ENCODE peak calls at places on chromosomes 1 and 21, in eight cellular contexts. C, P, W, M, S, Z, O and V are unnamed samples.

GRCh38 chr1:186636786-186637185 is 43.4 kb downstream of the PTGS2 start:
- DNase-seq in M (no peak), Z (no peak), C (no peak), O (no peak), P (no peak), S (no peak), W (no peak), V (no peak)

GRCh38 chr21:45109831-45110492 is 35.6 kb downstream of the ADARB1 start:
- DNase-seq in C (no peak), O (no peak), M (peak), Z (peak), S (no peak), W (peak), P (no peak), V (no peak)

GRCh38 chr1:119372493-119373086 is 4.0 kb downstream of the HAO2 start:
- DNase-seq in M (peak), Z (no peak), S (peak), O (no peak), C (peak), W (peak), P (no peak), V (no peak)

GRCh38 chr1:76066390-76066789 is 8.2 kb upstream of the ST6GALNAC3 start:
- DNase-seq in M (no peak), P (no peak), W (no peak), C (no peak), O (no peak), Z (peak), S (peak), V (no peak)

GRCh38 chr1:40980453-40981121 is 1.1 kb downstream of the CTPS1 start:
- DNase-seq in P (no peak), C (peak), W (peak), O (no peak), S (peak), M (peak), Z (peak), V (no peak)

GRCh38 chr1:155004352-155005075 is 1.9 kb downstream of the ZBTB7B start:
- DNase-seq in P (no peak), W (peak), C (no peak), Z (no peak), S (no peak), O (no peak), M (no peak), V (no peak)

GRCh38 chr21:29192999-29193563 is 62.6 kb downstream of the MAP3K7CL start:
- DNase-seq in P (no peak), C (no peak), W (no peak), M (no peak), Z (no peak), O (no peak), S (peak), V (no peak)

GRCh38 chr1:181089017-181089776 is 697 bp downstream of the IER5 start:
- DNase-seq in O (no peak), C (peak), Z (peak), M (peak), S (no peak), P (no peak), W (peak), V (no peak)

GRCh38 chr1:218718977-218719376 is 373.8 kb downstream of the TGFB2 start:
- DNase-seq in O (no peak), C (no peak), S (peak), M (no peak), Z (peak), P (no peak), W (no peak), V (no peak)

GRCh38 chr1:91805343-91805801 is 80.6 kb downstream of the TGFBR3 start:
- DNase-seq in C (no peak), S (no peak), Z (peak), P (no peak), O (no peak), W (no peak), M (no peak), V (no peak)

GRCh38 chr1:93813076-93813475 is 65.9 kb downstream of the DNTTIP2 start:
- DNase-seq in M (no peak), C (no peak), P (no peak), O (no peak), Z (no peak), S (peak), W (no peak), V (no peak)

GRCh38 chr1:237705462-237705861 is 185.3 kb downstream of the ZP4 start:
- DNase-seq in Z (no peak), M (no peak), W (no peak), S (no peak), P (no peak), C (no peak), O (no peak), V (no peak)

GRCh38 chr21:33684923-33685560 is 42.7 kb downstream of the ITSN1 start:
- DNase-seq in P (no peak), Z (peak), S (no peak), W (no peak), O (no peak), M (no peak), C (no peak), V (no peak)

GRCh38 chr1:185974367-185974766 is 240.2 kb downstream of the HMCN1 start:
- DNase-seq in S (no peak), O (no peak), W (no peak), M (no peak), C (no peak), P (no peak), Z (no peak), V (no peak)

GRCh38 chr1:9249534-9250335 is 15.2 kb downstream of the H6PD start:
- DNase-seq in O (no peak), S (peak), M (peak), P (no peak), Z (no peak), W (peak), C (peak), V (no peak)

GRCh38 chr1:24988560-24988912 is 58.5 kb upstream of the RUNX3 start:
- DNase-seq in C (no peak), O (no peak), M (no peak), Z (no peak), W (no peak), P (no peak), S (no peak), V (no peak)

GRCh38 chr1:8293141-8293540 is 24.8 kb upstream of the SLC45A1 start:
- DNase-seq in W (peak), C (peak), Z (no peak), M (no peak), O (no peak), P (no peak), S (no peak), V (no peak)

GRCh38 chr1:3564921-3565831 is 46.1 kb downstream of the MEGF6 start:
- DNase-seq in C (peak), O (no peak), W (no peak), Z (no peak), M (peak), S (peak), P (no peak), V (no peak)

GRCh38 chr1:156060937-156061636 is at the start of gene RAB25:
- DNase-seq in Z (no peak), W (peak), M (no peak), O (no peak), P (no peak), C (peak), S (no peak), V (no peak)

GRCh38 chr1:1117469-1117831 is 1.6 kb upstream of the C1orf159 start:
- DNase-seq in W (peak), C (no peak), Z (no peak), P (no peak), M (no peak), S (no peak), O (no peak), V (no peak)

GRCh38 chr1:71196685-71197084 is 115.8 kb upstream of the ZRANB2 start:
- DNase-seq in Z (peak), C (peak), O (peak), S (peak), W (no peak), M (no peak), P (no peak), V (peak)
- TF ChIP-seq CTCF in Z (peak), C (peak), O (peak), S (peak), W (peak), M (peak), P (peak), V (peak)

GRCh38 chr21:16588433-16588860 is 858.7 kb downstream of the USP25 start:
- DNase-seq in P (peak), C (peak), S (peak), M (no peak), Z (peak), O (peak), W (peak), V (no peak)
- H3K4me3 ChIP-seq in P (peak), C (no peak), S (peak), M (no peak), Z (peak), O (peak), W (peak), V (peak)

GRCh38 chr1:18511469-18511997 is 30.8 kb downstream of the KLHDC7A start:
- DNase-seq in S (no peak), M (no peak), O (no peak), P (no peak), Z (no peak), W (no peak), C (no peak), V (no peak)
- TF ChIP-seq CTCF in S (no peak), M (peak), O (no peak), P (peak), Z (no peak), W (no peak), C (peak), V (no peak)

DNA sequence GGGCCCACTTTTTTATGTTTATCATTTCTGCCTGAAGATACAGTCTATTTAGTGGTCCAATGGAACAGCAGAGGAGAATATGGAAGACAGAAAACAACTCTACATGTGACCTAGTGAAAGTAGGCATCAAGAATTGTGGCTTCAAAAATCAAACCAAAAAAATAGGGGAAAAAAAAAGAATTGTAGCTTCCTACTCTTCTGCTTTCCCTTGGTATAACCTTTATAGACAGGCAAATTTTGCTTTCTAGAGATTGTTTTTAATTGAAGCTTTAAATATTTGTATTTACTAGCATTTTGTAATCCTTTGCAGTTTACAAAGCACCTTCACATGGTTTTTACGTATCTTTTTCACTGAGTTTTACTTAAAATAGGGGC is 14.3 kb downstream of the PDIK1L start:
- DNase-seq in P (no peak), M (no peak), C (no peak), O (no peak), W (no peak), Z (no peak), S (no peak), V (no peak)
- H3K4me3 ChIP-seq in P (no peak), M (peak), C (no peak), O (no peak), W (peak), Z (no peak), S (no peak), V (no peak)

GRCh38 chr1:79322511-79323027 is 316.0 kb upstream of the ADGRL4 start:
- DNase-seq in Z (no peak), P (peak), C (no peak), W (no peak), S (peak), O (no peak), M (no peak), V (no peak)
- TF ChIP-seq CTCF in Z (no peak), P (peak), C (no peak), W (no peak), S (peak), O (peak), M (no peak), V (peak)

GRCh38 chr1:172821609-172822274 is 162.8 kb downstream of the FASLG start:
- DNase-seq in Z (peak), P (no peak), O (peak), W (no peak), C (peak), S (peak), M (no peak), V (no peak)

GRCh38 chr1:172815740-172816139 is 156.8 kb downstream of the FASLG start:
- DNase-seq in M (no peak), C (no peak), O (no peak), W (no peak), P (no peak), Z (no peak), S (peak), V (no peak)

GRCh38 chr1:172820759-172821158 is 161.9 kb downstream of the FASLG start:
- DNase-seq in C (no peak), W (no peak), O (no peak), P (no peak), Z (no peak), S (peak), M (no peak), V (no peak)

GRCh38 chr1:172823534-172823933 is 164.6 kb downstream of the FASLG start:
- DNase-seq in C (no peak), W (no peak), M (no peak), S (peak), O (no peak), Z (peak), P (peak), V (no peak)

DNA sequence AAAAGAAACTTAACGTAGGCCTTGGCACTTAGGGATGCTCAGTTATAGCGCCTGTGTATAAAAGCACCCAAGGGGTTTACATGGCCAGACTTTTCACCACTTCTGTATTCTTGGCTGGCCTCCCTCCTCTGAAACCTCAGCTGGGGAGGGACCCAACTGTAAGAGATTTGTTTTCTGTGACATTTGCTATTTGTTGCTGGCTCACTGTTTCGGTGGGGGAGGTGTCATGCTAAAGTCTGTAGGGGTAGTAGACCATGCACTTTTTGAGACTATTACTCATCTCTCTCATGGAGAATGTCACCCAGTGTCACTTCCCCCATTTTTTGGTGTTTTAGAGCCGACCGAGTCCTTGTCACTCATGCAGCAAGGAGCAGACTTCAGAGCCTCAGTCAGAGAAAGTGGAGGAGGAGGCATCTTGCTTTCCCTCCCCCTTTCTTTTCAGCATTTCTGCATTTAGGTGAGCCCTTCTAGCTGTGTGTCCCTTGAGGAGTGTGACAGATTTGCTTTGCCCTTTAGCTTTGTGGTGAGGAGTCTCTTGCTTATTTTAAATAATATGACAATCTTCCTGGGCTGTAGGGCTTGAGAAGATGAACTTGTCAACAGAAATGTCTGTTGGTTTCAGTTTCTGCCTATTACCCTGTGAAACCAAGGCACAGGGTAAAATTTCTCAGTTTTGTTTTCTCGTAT is 160.1 kb downstream of the FASLG start:
- DNase-seq in O (no peak), P (no peak), S (peak), M (peak), Z (no peak), W (peak), C (no peak), V (no peak)
- H3K4me3 ChIP-seq in O (no peak), P (no peak), S (no peak), M (peak), Z (no peak), W (no peak), C (no peak), V (no peak)

GRCh38 chr21:39141502-39141901 is 41.7 kb downstream of the PSMG1 start:
- DNase-seq in S (peak), P (no peak), Z (peak), C (no peak), W (peak), M (no peak), O (peak), V (no peak)

GRCh38 chr21:39136711-39137110 is 46.5 kb downstream of the PSMG1 start:
- DNase-seq in S (peak), O (no peak), M (no peak), W (no peak), P (no peak), C (no peak), Z (peak), V (no peak)

GRCh38 chr21:39134288-39134810 is 48.9 kb downstream of the PSMG1 start:
- DNase-seq in P (no peak), C (no peak), S (no peak), W (no peak), Z (no peak), M (no peak), O (no peak), V (no peak)

GRCh38 chr21:39132248-39132647 is 51.0 kb downstream of the PSMG1 start:
- DNase-seq in Z (no peak), P (no peak), W (no peak), O (no peak), S (peak), M (no peak), C (no peak), V (no peak)

DNA sequence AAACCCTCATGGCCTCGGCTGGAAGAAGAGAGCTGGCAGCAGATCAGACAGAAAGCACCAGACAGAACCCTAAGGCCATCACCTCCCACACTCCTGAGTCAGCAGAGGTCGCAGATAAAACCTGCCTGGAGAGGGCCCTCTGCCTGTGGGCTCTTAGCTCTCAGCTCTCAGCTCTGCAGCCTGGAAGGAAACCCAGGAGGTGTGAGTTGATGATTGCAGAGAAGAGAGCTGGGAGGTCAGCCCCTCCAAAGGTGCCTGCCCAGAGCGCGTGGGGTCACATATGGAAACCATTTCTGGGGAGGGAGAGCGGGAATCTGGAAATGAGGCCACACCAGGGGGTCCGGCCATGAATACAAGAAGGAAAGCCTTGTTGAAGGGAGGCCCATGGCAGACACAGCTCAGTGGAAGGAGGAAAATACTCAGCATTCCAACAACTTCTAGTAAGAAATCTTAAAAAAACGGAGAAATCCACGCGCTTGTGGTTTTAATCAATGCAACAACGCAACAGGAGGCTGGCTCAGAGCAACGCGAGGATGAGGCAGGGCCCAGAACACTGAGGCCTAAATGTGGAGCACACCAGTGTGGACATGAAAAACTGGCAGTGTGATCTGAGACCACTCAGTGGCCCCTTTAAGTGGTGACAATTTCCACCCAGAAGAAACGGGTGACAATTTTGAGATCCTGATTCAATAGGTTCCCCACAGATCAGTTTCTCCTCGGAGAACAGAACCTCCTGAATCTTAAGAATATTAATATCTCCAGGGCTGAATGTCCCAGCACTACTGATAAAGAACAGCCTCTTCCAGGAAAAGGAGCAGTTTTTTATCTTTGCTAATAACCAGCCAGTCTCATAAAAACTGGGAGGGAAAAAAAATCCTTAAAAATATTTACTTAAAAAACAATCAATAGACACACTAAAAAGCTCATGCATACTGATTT is 45.7 kb downstream of the PSMG1 start:
- DNase-seq in P (no peak), M (no peak), S (peak), W (no peak), O (no peak), Z (peak), C (peak), V (no peak)
- TF ChIP-seq CTCF in P (peak), M (no peak), S (no peak), W (no peak), O (no peak), Z (no peak), C (peak), V (no peak)